ENCODE peak calls at places on chromosomes 2 and 18, in eight cellular contexts. B is activated T-helper 1 cell treated with anti-CD3 and anti-CD28 coated beads, Interleukin-2, amount 50 U/mL, for 16 hours; H is activated CD8-positive, alpha-beta memory T cell treated with anti-CD3 and anti-CD28 coated beads, Interleukin-2, amount 50 U/mL, for 48 hours; U is T-helper 2 cell; P is T follicular helper cell; S is neural progenitor cell; R is fibroblast of the aortic adventitia; E is T-helper 1 cell. X is an unnamed sample.

GRCh38 chr2:102336502-102336945 is 19.1 kb upstream of the IL18R1 start:
- DNase-seq in E (no peak), U (no peak), P (no peak), R (peak), H (no peak), B (no peak), S (no peak), X (no peak)

GRCh38 chr2:31386648-31387047 is 27.9 kb downstream of the XDH start:
- DNase-seq in B (no peak), U (no peak), E (no peak), P (no peak), R (no peak), H (no peak), S (peak), X (no peak)

GRCh38 chr2:199932312-199932855 is 21.3 kb downstream of the C2orf69 start:
- DNase-seq in U (no peak), P (no peak), R (no peak), E (no peak), H (no peak), S (no peak), B (no peak), X (peak)

GRCh38 chr2:224405841-224406370 is 4.0 kb upstream of the FAM124B start:
- DNase-seq in H (no peak), E (no peak), P (no peak), U (no peak), R (no peak), B (no peak), S (no peak), X (no peak)

GRCh38 chr18:34598136-34598635 is 111.9 kb upstream of the DTNA start:
- DNase-seq in S (no peak), B (no peak), R (no peak), E (no peak), U (no peak), H (no peak), P (no peak), X (no peak)

GRCh38 chr2:143473206-143473605 is 344.0 kb downstream of the ARHGAP15 start:
- DNase-seq in P (no peak), H (no peak), E (no peak), S (no peak), R (peak), B (no peak), U (no peak), X (no peak)

GRCh38 chr18:13501896-13502295 is 224.5 kb downstream of the FAM210A start:
- DNase-seq in H (no peak), S (no peak), E (no peak), B (no peak), P (no peak), R (no peak), U (no peak), X (peak)

GRCh38 chr2:10389596-10389995 is 58.5 kb downstream of the ODC1 start:
- DNase-seq in B (no peak), R (peak), U (no peak), H (no peak), E (no peak), P (no peak), S (no peak), X (no peak)

GRCh38 chr18:47756364-47757016 is 174.0 kb downstream of the SMAD2 start:
- DNase-seq in E (peak), B (no peak), H (peak), R (peak), S (peak), U (peak), P (peak), X (peak)

GRCh38 chr2:209441541-209441940 is 17.7 kb downstream of the MAP2 start:
- DNase-seq in H (no peak), U (no peak), B (no peak), S (peak), P (no peak), E (no peak), R (peak), X (peak)

GRCh38 chr2:156562136-156562535 is 126.0 kb downstream of the GPD2 start:
- DNase-seq in H (no peak), U (no peak), B (no peak), P (no peak), E (no peak), R (no peak), S (no peak), X (no peak)

GRCh38 chr18:33154049-33154448 is 286.5 kb downstream of the CCDC178 start:
- DNase-seq in S (no peak), E (no peak), U (no peak), R (no peak), H (no peak), B (no peak), P (no peak), X (no peak)

GRCh38 chr2:219551412-219551811 is 7.6 kb downstream of the TMEM198 start:
- DNase-seq in R (peak), S (peak), U (no peak), P (no peak), B (no peak), E (no peak), H (no peak), X (no peak)